ENCODE peak calls at places on chromosomes 11 and 22, in five cellular contexts. L, A, K, P and R are unnamed samples.

GRCh38 chr11:12066799-12067508 is 43.4 kb upstream of the MICAL2 start:
- DNase-seq in L (no peak), A (no peak), K (peak), P (peak), R (no peak)

GRCh38 chr22:26568207-26568706 is 21.7 kb downstream of the TPST2 start:
- DNase-seq in L (no peak), A (no peak), K (peak), P (no peak), R (no peak)

GRCh38 chr11:41459602-41460405 is at the start of gene LRRC4C:
- DNase-seq in L (no peak), A (no peak), K (no peak), P (no peak), R (no peak)

GRCh38 chr11:117589024-117589423 is 208.0 kb downstream of the DSCAML1 start:
- DNase-seq in L (no peak), A (no peak), K (no peak), P (no peak), R (peak)

GRCh38 chr22:29310065-29310862 is 3.8 kb downstream of the GAS2L1 start:
- DNase-seq in L (no peak), A (no peak), K (peak), P (no peak), R (no peak)

GRCh38 chr11:100923555-100923954 is 206.1 kb downstream of the PGR start:
- DNase-seq in L (no peak), A (no peak), K (no peak), P (no peak), R (no peak)

GRCh38 chr22:40183029-40183581 is 5.4 kb downstream of the TNRC6B start:
- DNase-seq in L (no peak), A (no peak), K (peak), P (peak), R (peak)

GRCh38 chr11:10526974-10527918 is 13.7 kb downstream of the RNF141 start:
- DNase-seq in L (no peak), A (peak), K (peak), P (no peak), R (no peak)

GRCh38 chr22:31496007-31496734 is at the start of gene SFI1:
- DNase-seq in L (peak), A (peak), K (peak), P (peak), R (peak)

GRCh38 chr11:18566406-18566805 is 22.1 kb downstream of the UEVLD start:
- DNase-seq in L (no peak), A (no peak), K (no peak), P (no peak), R (no peak)

GRCh38 chr11:18314794-18315523 is 7.0 kb downstream of the HPS5 start:
- DNase-seq in L (no peak), A (no peak), K (no peak), P (no peak), R (no peak)

GRCh38 chr11:119315139-119316016 is 1.6 kb downstream of the MCAM start:
- DNase-seq in L (no peak), A (no peak), K (no peak), P (peak), R (no peak)

GRCh38 chr11:77823775-77824174 is 2.8 kb downstream of the AAMDC start:
- DNase-seq in L (no peak), A (no peak), K (no peak), P (no peak), R (no peak)

GRCh38 chr22:22085702-22086500 is 103.3 kb upstream of the TOP3B start:
- DNase-seq in L (no peak), A (peak), K (no peak), P (no peak), R (no peak)

GRCh38 chr11:18768472-18768901 is 23.1 kb downstream of the PTPN5 start:
- DNase-seq in L (no peak), A (no peak), K (no peak), P (no peak), R (no peak)

GRCh38 chr11:45100338-45100737 is 46.1 kb upstream of the PRDM11 start:
- DNase-seq in L (no peak), A (no peak), K (no peak), P (no peak), R (no peak)

GRCh38 chr11:3199537-3200295 is 18.9 kb downstream of the MRGPRG start:
- DNase-seq in L (no peak), A (no peak), K (no peak), P (no peak), R (peak)

GRCh38 chr22:50305658-50306566 is 1.5 kb downstream of the PLXNB2 start:
- DNase-seq in L (peak), A (peak), K (peak), P (peak), R (peak)

GRCh38 chr22:37121887-37122591 is 12.5 kb upstream of the TMPRSS6 start:
- DNase-seq in L (peak), A (no peak), K (peak), P (peak), R (peak)

GRCh38 chr11:32137263-32137662 is 46.4 kb downstream of the RCN1 start:
- DNase-seq in L (no peak), A (peak), K (no peak), P (no peak), R (no peak)

GRCh38 chr22:50569041-50569459 is 6.3 kb upstream of the SYCE3 start:
- DNase-seq in L (peak), A (no peak), K (no peak), P (peak), R (no peak)

GRCh38 chr11:15180212-15180814 is 65.6 kb downstream of the INSC start:
- DNase-seq in L (no peak), A (no peak), K (no peak), P (no peak), R (no peak)

GRCh38 chr22:41435560-41435959 is 11.0 kb downstream of the TOB2 start:
- DNase-seq in L (no peak), A (no peak), K (no peak), P (no peak), R (no peak)

GRCh38 chr11:121891134-121891533 is 224.9 kb downstream of the BLID start:
- DNase-seq in L (no peak), A (no peak), K (no peak), P (no peak), R (no peak)

GRCh38 chr11:20112291-20113146 is 47.8 kb downstream of the DBX1 start:
- DNase-seq in L (peak), A (peak), K (peak), P (peak), R (peak)

GRCh38 chr11:125063429-125064043 is 431 bp downstream of the SLC37A2 start:
- DNase-seq in L (peak), A (no peak), K (no peak), P (no peak), R (no peak)

GRCh38 chr22:27873476-27873875 is 45.6 kb downstream of the PITPNB start:
- DNase-seq in L (no peak), A (no peak), K (no peak), P (no peak), R (no peak)

GRCh38 chr11:68584097-68584496 is 100.2 kb upstream of the GAL start:
- DNase-seq in L (peak), A (no peak), K (no peak), P (peak), R (no peak)

GRCh38 chr11:122706261-122706660 is 50.7 kb downstream of the UBASH3B start:
- DNase-seq in L (no peak), A (no peak), K (no peak), P (no peak), R (no peak)

GRCh38 chr11:45176996-45177395 is 30.6 kb downstream of the PRDM11 start:
- DNase-seq in L (peak), A (no peak), K (no peak), P (no peak), R (no peak)

GRCh38 chr22:40240671-40241070 is 62.9 kb downstream of the TNRC6B start:
- DNase-seq in L (no peak), A (no peak), K (no peak), P (no peak), R (no peak)

GRCh38 chr11:70491696-70492472 is 93.6 kb downstream of the CTTN start:
- DNase-seq in L (no peak), A (no peak), K (no peak), P (no peak), R (no peak)

GRCh38 chr11:9861860-9862725 is 198.2 kb downstream of the SWAP70 start:
- DNase-seq in L (peak), A (peak), K (peak), P (peak), R (no peak)

GRCh38 chr22:24887260-24887659 is 59.2 kb downstream of the LHFPL7 start:
- DNase-seq in L (no peak), A (no peak), K (no peak), P (no peak), R (no peak)
- TF ChIP-seq POLR2AphosphoS5 in L (no peak), A (no peak), K (no peak), P (no peak), R (no peak)

GRCh38 chr11:35662061-35662648 is 420 bp upstream of the TRIM44 start:
- DNase-seq in L (no peak), A (no peak), K (no peak), P (peak), R (no peak)

GRCh38 chr11:35664977-35665441 is 2.4 kb downstream of the TRIM44 start:
- DNase-seq in L (no peak), A (no peak), K (no peak), P (no peak), R (no peak)

GRCh38 chr11:35661539-35661938 is 1.0 kb upstream of the TRIM44 start:
- DNase-seq in L (no peak), A (no peak), K (no peak), P (no peak), R (no peak)

GRCh38 chr11:35663408-35663702 is 780 bp downstream of the TRIM44 start:
- DNase-seq in L (no peak), A (no peak), K (no peak), P (no peak), R (no peak)

GRCh38 chr11:35662649-35663407 is at the start of gene TRIM44:
- DNase-seq in L (peak), A (peak), K (peak), P (peak), R (peak)
- TF ChIP-seq POLR2A in L (no peak), A (peak), K (no peak), P (peak), R (no peak)

GRCh38 chr22:48256041-48256739 is 1493.7 kb downstream of the TBC1D22A start:
- DNase-seq in L (no peak), A (no peak), K (no peak), P (no peak), R (no peak)

GRCh38 chr22:48256776-48257689 is 1494.6 kb downstream of the TBC1D22A start:
- DNase-seq in L (no peak), A (no peak), K (no peak), P (no peak), R (no peak)

GRCh38 chr22:48253573-48253972 is 1491.1 kb downstream of the TBC1D22A start:
- DNase-seq in L (no peak), A (no peak), K (no peak), P (no peak), R (no peak)

GRCh38 chr22:48253136-48253535 is 1490.7 kb downstream of the TBC1D22A start:
- DNase-seq in L (no peak), A (no peak), K (no peak), P (no peak), R (no peak)

DNA sequence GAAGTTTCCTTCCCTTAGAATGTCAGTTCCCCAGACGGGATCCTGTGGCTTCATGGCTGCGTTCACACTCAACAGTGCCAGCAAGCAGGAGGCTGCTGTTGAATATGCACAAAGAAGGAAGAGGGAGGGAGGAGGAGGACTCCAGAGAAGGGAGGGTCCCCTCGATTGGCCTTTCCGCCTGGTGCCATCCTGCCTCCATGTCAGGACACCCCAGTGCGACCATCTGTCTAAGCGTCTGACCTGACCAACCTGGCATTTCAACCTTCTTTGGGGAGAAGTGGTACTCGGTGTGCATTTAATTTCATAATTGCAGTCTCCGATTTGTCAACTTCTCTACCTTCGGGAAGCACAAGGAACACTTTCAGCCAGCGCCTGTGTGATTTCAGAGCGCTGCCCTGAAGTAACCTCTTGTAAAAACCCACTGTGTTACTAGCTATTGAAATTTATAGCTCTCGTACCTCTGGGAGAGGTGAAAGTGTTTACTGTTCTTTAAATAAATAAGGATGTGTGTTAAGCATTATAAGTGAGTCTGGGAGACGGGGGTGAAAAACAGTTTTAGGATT is 1491.9 kb downstream of the TBC1D22A start:
- DNase-seq in L (no peak), A (no peak), K (peak), P (peak), R (no peak)
- H3K4me3 ChIP-seq in L (no peak), A (no peak), K (no peak), P (peak), R (no peak)

GRCh38 chr22:38489561-38490133 is 16.5 kb downstream of the DDX17 start:
- DNase-seq in L (no peak), A (no peak), K (no peak), P (no peak), R (no peak)
- TF ChIP-seq POLR2AphosphoS5 in L (no peak), A (peak), K (no peak), P (no peak), R (no peak)

GRCh38 chr22:23591846-23592245 is 11.8 kb upstream of the IGLL1 start:
- DNase-seq in L (no peak), A (no peak), K (no peak), P (no peak), R (no peak)

GRCh38 chr22:23591203-23591791 is 11.2 kb upstream of the IGLL1 start:
- DNase-seq in L (peak), A (peak), K (peak), P (peak), R (peak)
- TF ChIP-seq POLR2A in L (no peak), A (no peak), K (no peak), P (no peak), R (no peak)

GRCh38 chr11:73317373-73317772 is 9.3 kb downstream of the ARHGEF17 start:
- DNase-seq in L (peak), A (no peak), K (peak), P (peak), R (peak)

GRCh38 chr11:73317803-73318202 is 9.7 kb downstream of the ARHGEF17 start:
- DNase-seq in L (no peak), A (no peak), K (no peak), P (no peak), R (no peak)

GRCh38 chr11:73315288-73316020 is 7.4 kb downstream of the ARHGEF17 start:
- DNase-seq in L (no peak), A (no peak), K (no peak), P (no peak), R (no peak)

GRCh38 chr11:73314121-73314948 is 6.3 kb downstream of the ARHGEF17 start:
- DNase-seq in L (no peak), A (no peak), K (no peak), P (peak), R (no peak)

GRCh38 chr11:73316422-73316821 is 8.3 kb downstream of the ARHGEF17 start:
- DNase-seq in L (no peak), A (no peak), K (no peak), P (no peak), R (no peak)
- H3K4me3 ChIP-seq in L (no peak), A (no peak), K (no peak), P (no peak), R (no peak)

GRCh38 chr11:62540804-62541671 is 5.6 kb downstream of the AHNAK start:
- DNase-seq in L (no peak), A (no peak), K (no peak), P (peak), R (no peak)
- TF ChIP-seq POLR2AphosphoS5 in L (peak), A (no peak), K (no peak), P (no peak), R (no peak)

DNA sequence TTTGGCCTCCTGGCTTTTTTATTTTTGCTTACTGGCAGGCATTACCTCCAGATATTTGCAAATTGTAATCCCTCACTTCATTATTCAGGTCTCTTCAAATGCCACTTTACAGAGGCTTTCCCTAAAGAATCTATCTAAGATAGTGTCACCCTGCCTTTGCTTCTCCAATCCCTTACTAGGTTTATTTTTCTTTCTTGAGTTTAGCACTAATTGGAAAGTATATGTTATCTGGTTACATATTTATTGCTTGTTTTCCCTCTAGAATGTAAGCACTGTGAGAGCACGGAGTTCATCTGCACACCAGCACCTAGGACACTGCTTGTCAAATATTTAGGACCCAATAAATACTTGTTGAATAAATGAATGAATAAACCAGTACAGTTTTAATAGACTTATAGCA is 3.5 kb downstream of the KIF18A start:
- DNase-seq in L (no peak), A (no peak), K (no peak), P (no peak), R (no peak)
- TF ChIP-seq POLR2A in L (no peak), A (no peak), K (no peak), P (no peak), R (no peak)